ENCODE peak calls at places on chromosome 2, in six cellular contexts. One of them, this sample, is unnamed.

GRCh38 chr2:71409611-71410010 is 43.8 kb upstream of the DYSF start:
- DNase-seq in activated CD8-positive, alpha-beta T cell treated with anti-CD3 and anti-CD28 coated beads, Interleukin-2, amount 10 ng/mL, durations not matched to agents 7 days and 5 days: no peak
- DNase-seq in GDM1: no peak
- DNase-seq in NCI-H1417: no peak
- DNase-seq in iPS-NIHi11: no peak
- DNase-seq in cerebellar nuclear complex: no peak
- DNase-seq in this sample: no peak

GRCh38 chr2:111052621-111053020 is 68.1 kb upstream of the BCL2L11 start:
- DNase-seq in activated CD8-positive, alpha-beta T cell treated with anti-CD3 and anti-CD28 coated beads, Interleukin-2, amount 10 ng/mL, durations not matched to agents 7 days and 5 days: no peak
- DNase-seq in GDM1: no peak
- DNase-seq in NCI-H1417: no peak
- DNase-seq in iPS-NIHi11: no peak
- DNase-seq in cerebellar nuclear complex: no peak
- DNase-seq in this sample: no peak

GRCh38 chr2:235553696-235554100 is 59.9 kb downstream of the AGAP1 start:
- DNase-seq in activated CD8-positive, alpha-beta T cell treated with anti-CD3 and anti-CD28 coated beads, Interleukin-2, amount 10 ng/mL, durations not matched to agents 7 days and 5 days: no peak
- DNase-seq in GDM1: no peak
- DNase-seq in NCI-H1417: no peak
- DNase-seq in iPS-NIHi11: peak
- DNase-seq in cerebellar nuclear complex: no peak
- DNase-seq in this sample: no peak

GRCh38 chr2:187429989-187430388 is 18.1 kb downstream of the CALCRL start:
- DNase-seq in activated CD8-positive, alpha-beta T cell treated with anti-CD3 and anti-CD28 coated beads, Interleukin-2, amount 10 ng/mL, durations not matched to agents 7 days and 5 days: no peak
- DNase-seq in GDM1: no peak
- DNase-seq in NCI-H1417: no peak
- DNase-seq in iPS-NIHi11: no peak
- DNase-seq in cerebellar nuclear complex: no peak
- DNase-seq in this sample: peak

GRCh38 chr2:230358305-230358704 is 31.3 kb downstream of the SP140L start:
- DNase-seq in activated CD8-positive, alpha-beta T cell treated with anti-CD3 and anti-CD28 coated beads, Interleukin-2, amount 10 ng/mL, durations not matched to agents 7 days and 5 days: no peak
- DNase-seq in GDM1: no peak
- DNase-seq in NCI-H1417: no peak
- DNase-seq in iPS-NIHi11: no peak
- DNase-seq in cerebellar nuclear complex: no peak
- DNase-seq in this sample: peak

GRCh38 chr2:102618452-102619413 is 620 bp upstream of the SLC9A2 start:
- DNase-seq in activated CD8-positive, alpha-beta T cell treated with anti-CD3 and anti-CD28 coated beads, Interleukin-2, amount 10 ng/mL, durations not matched to agents 7 days and 5 days: no peak
- DNase-seq in GDM1: no peak
- DNase-seq in NCI-H1417: peak
- DNase-seq in iPS-NIHi11: no peak
- DNase-seq in cerebellar nuclear complex: no peak
- DNase-seq in this sample: no peak

GRCh38 chr2:56191617-56192016 is 7.8 kb downstream of the CCDC85A start:
- DNase-seq in activated CD8-positive, alpha-beta T cell treated with anti-CD3 and anti-CD28 coated beads, Interleukin-2, amount 10 ng/mL, durations not matched to agents 7 days and 5 days: no peak
- DNase-seq in GDM1: no peak
- DNase-seq in NCI-H1417: peak
- DNase-seq in iPS-NIHi11: peak
- DNase-seq in cerebellar nuclear complex: no peak
- DNase-seq in this sample: peak

GRCh38 chr2:105244443-105244842 is 2.9 kb downstream of the GPR45 start:
- DNase-seq in activated CD8-positive, alpha-beta T cell treated with anti-CD3 and anti-CD28 coated beads, Interleukin-2, amount 10 ng/mL, durations not matched to agents 7 days and 5 days: no peak
- DNase-seq in GDM1: no peak
- DNase-seq in NCI-H1417: no peak
- DNase-seq in iPS-NIHi11: no peak
- DNase-seq in cerebellar nuclear complex: no peak
- DNase-seq in this sample: no peak

GRCh38 chr2:158325782-158326335 is 130.7 kb downstream of the CCDC148 start:
- DNase-seq in activated CD8-positive, alpha-beta T cell treated with anti-CD3 and anti-CD28 coated beads, Interleukin-2, amount 10 ng/mL, durations not matched to agents 7 days and 5 days: no peak
- DNase-seq in GDM1: no peak
- DNase-seq in NCI-H1417: no peak
- DNase-seq in iPS-NIHi11: no peak
- DNase-seq in cerebellar nuclear complex: no peak
- DNase-seq in this sample: no peak

GRCh38 chr2:207163053-207163814 is 2.5 kb downstream of the KLF7 start:
- DNase-seq in activated CD8-positive, alpha-beta T cell treated with anti-CD3 and anti-CD28 coated beads, Interleukin-2, amount 10 ng/mL, durations not matched to agents 7 days and 5 days: no peak
- DNase-seq in GDM1: no peak
- DNase-seq in NCI-H1417: peak
- DNase-seq in iPS-NIHi11: no peak
- DNase-seq in cerebellar nuclear complex: no peak
- DNase-seq in this sample: peak

GRCh38 chr2:42918041-42918440 is 125.7 kb upstream of the HAAO start:
- DNase-seq in activated CD8-positive, alpha-beta T cell treated with anti-CD3 and anti-CD28 coated beads, Interleukin-2, amount 10 ng/mL, durations not matched to agents 7 days and 5 days: no peak
- DNase-seq in GDM1: no peak
- DNase-seq in NCI-H1417: no peak
- DNase-seq in iPS-NIHi11: no peak
- DNase-seq in cerebellar nuclear complex: no peak
- DNase-seq in this sample: no peak

GRCh38 chr2:18484625-18485024 is 75.8 kb downstream of the RDH14 start:
- DNase-seq in activated CD8-positive, alpha-beta T cell treated with anti-CD3 and anti-CD28 coated beads, Interleukin-2, amount 10 ng/mL, durations not matched to agents 7 days and 5 days: no peak
- DNase-seq in GDM1: no peak
- DNase-seq in NCI-H1417: no peak
- DNase-seq in iPS-NIHi11: no peak
- DNase-seq in cerebellar nuclear complex: no peak
- DNase-seq in this sample: no peak

GRCh38 chr2:74383254-74383653 is 3.1 kb upstream of the DCTN1 start:
- DNase-seq in activated CD8-positive, alpha-beta T cell treated with anti-CD3 and anti-CD28 coated beads, Interleukin-2, amount 10 ng/mL, durations not matched to agents 7 days and 5 days: no peak
- DNase-seq in GDM1: no peak
- DNase-seq in NCI-H1417: no peak
- DNase-seq in iPS-NIHi11: no peak
- DNase-seq in cerebellar nuclear complex: no peak
- DNase-seq in this sample: no peak

GRCh38 chr2:144705328-144706245 is 185.7 kb upstream of the ZEB2 start:
- DNase-seq in activated CD8-positive, alpha-beta T cell treated with anti-CD3 and anti-CD28 coated beads, Interleukin-2, amount 10 ng/mL, durations not matched to agents 7 days and 5 days: no peak
- DNase-seq in GDM1: no peak
- DNase-seq in NCI-H1417: no peak
- DNase-seq in iPS-NIHi11: no peak
- DNase-seq in cerebellar nuclear complex: no peak
- DNase-seq in this sample: no peak

GRCh38 chr2:224689539-224689938 is 26.6 kb downstream of the CCDC195 start:
- DNase-seq in activated CD8-positive, alpha-beta T cell treated with anti-CD3 and anti-CD28 coated beads, Interleukin-2, amount 10 ng/mL, durations not matched to agents 7 days and 5 days: no peak
- DNase-seq in GDM1: no peak
- DNase-seq in NCI-H1417: peak
- DNase-seq in iPS-NIHi11: no peak
- DNase-seq in cerebellar nuclear complex: no peak
- DNase-seq in this sample: no peak

GRCh38 chr2:227545990-227546389 is 52.7 kb upstream of the SCYGR2 start:
- DNase-seq in activated CD8-positive, alpha-beta T cell treated with anti-CD3 and anti-CD28 coated beads, Interleukin-2, amount 10 ng/mL, durations not matched to agents 7 days and 5 days: peak
- DNase-seq in GDM1: no peak
- DNase-seq in NCI-H1417: no peak
- DNase-seq in iPS-NIHi11: no peak
- DNase-seq in cerebellar nuclear complex: no peak
- DNase-seq in this sample: no peak

GRCh38 chr2:71631411-71631931 is 178.1 kb downstream of the DYSF start:
- DNase-seq in activated CD8-positive, alpha-beta T cell treated with anti-CD3 and anti-CD28 coated beads, Interleukin-2, amount 10 ng/mL, durations not matched to agents 7 days and 5 days: no peak
- DNase-seq in GDM1: no peak
- DNase-seq in NCI-H1417: no peak
- DNase-seq in iPS-NIHi11: no peak
- DNase-seq in cerebellar nuclear complex: no peak
- DNase-seq in this sample: no peak

GRCh38 chr2:29443086-29443485 is 327.9 kb downstream of the CLIP4 start:
- DNase-seq in activated CD8-positive, alpha-beta T cell treated with anti-CD3 and anti-CD28 coated beads, Interleukin-2, amount 10 ng/mL, durations not matched to agents 7 days and 5 days: no peak
- DNase-seq in GDM1: no peak
- DNase-seq in NCI-H1417: peak
- DNase-seq in iPS-NIHi11: no peak
- DNase-seq in cerebellar nuclear complex: no peak
- DNase-seq in this sample: no peak

GRCh38 chr2:86414996-86415395 is 26.2 kb upstream of the KDM3A start:
- DNase-seq in activated CD8-positive, alpha-beta T cell treated with anti-CD3 and anti-CD28 coated beads, Interleukin-2, amount 10 ng/mL, durations not matched to agents 7 days and 5 days: no peak
- DNase-seq in GDM1: no peak
- DNase-seq in NCI-H1417: peak
- DNase-seq in iPS-NIHi11: no peak
- DNase-seq in cerebellar nuclear complex: no peak
- DNase-seq in this sample: no peak

GRCh38 chr2:218221015-218221414 is 4.0 kb downstream of the ARPC2 start:
- DNase-seq in activated CD8-positive, alpha-beta T cell treated with anti-CD3 and anti-CD28 coated beads, Interleukin-2, amount 10 ng/mL, durations not matched to agents 7 days and 5 days: peak
- DNase-seq in GDM1: no peak
- DNase-seq in NCI-H1417: no peak
- DNase-seq in iPS-NIHi11: no peak
- DNase-seq in cerebellar nuclear complex: no peak
- DNase-seq in this sample: no peak

GRCh38 chr2:238331916-238332315 is 11.6 kb downstream of the TRAF3IP1 start:
- DNase-seq in activated CD8-positive, alpha-beta T cell treated with anti-CD3 and anti-CD28 coated beads, Interleukin-2, amount 10 ng/mL, durations not matched to agents 7 days and 5 days: no peak
- DNase-seq in GDM1: no peak
- DNase-seq in NCI-H1417: no peak
- DNase-seq in iPS-NIHi11: no peak
- DNase-seq in cerebellar nuclear complex: no peak
- DNase-seq in this sample: no peak

GRCh38 chr2:219739866-219740440 is 112.5 kb downstream of the SLC4A3 start:
- DNase-seq in activated CD8-positive, alpha-beta T cell treated with anti-CD3 and anti-CD28 coated beads, Interleukin-2, amount 10 ng/mL, durations not matched to agents 7 days and 5 days: no peak
- DNase-seq in GDM1: no peak
- DNase-seq in NCI-H1417: no peak
- DNase-seq in iPS-NIHi11: no peak
- DNase-seq in cerebellar nuclear complex: no peak
- DNase-seq in this sample: no peak

GRCh38 chr2:226215902-226216503 is 583.6 kb downstream of the IRS1 start:
- DNase-seq in activated CD8-positive, alpha-beta T cell treated with anti-CD3 and anti-CD28 coated beads, Interleukin-2, amount 10 ng/mL, durations not matched to agents 7 days and 5 days: peak
- DNase-seq in GDM1: peak
- DNase-seq in NCI-H1417: peak
- DNase-seq in iPS-NIHi11: peak
- DNase-seq in cerebellar nuclear complex: no peak
- DNase-seq in this sample: no peak

GRCh38 chr2:215328066-215328465 is 16.2 kb downstream of the ATIC start:
- DNase-seq in activated CD8-positive, alpha-beta T cell treated with anti-CD3 and anti-CD28 coated beads, Interleukin-2, amount 10 ng/mL, durations not matched to agents 7 days and 5 days: no peak
- DNase-seq in GDM1: no peak
- DNase-seq in NCI-H1417: no peak
- DNase-seq in iPS-NIHi11: no peak
- DNase-seq in cerebellar nuclear complex: no peak
- DNase-seq in this sample: no peak

GRCh38 chr2:70994055-70994444 is 623 bp downstream of the TEX261 start:
- DNase-seq in activated CD8-positive, alpha-beta T cell treated with anti-CD3 and anti-CD28 coated beads, Interleukin-2, amount 10 ng/mL, durations not matched to agents 7 days and 5 days: peak
- DNase-seq in GDM1: no peak
- DNase-seq in NCI-H1417: no peak
- DNase-seq in iPS-NIHi11: no peak
- DNase-seq in cerebellar nuclear complex: no peak
- DNase-seq in this sample: no peak

GRCh38 chr2:73705091-73705490 is 32.1 kb downstream of the TPRKB start:
- DNase-seq in activated CD8-positive, alpha-beta T cell treated with anti-CD3 and anti-CD28 coated beads, Interleukin-2, amount 10 ng/mL, durations not matched to agents 7 days and 5 days: no peak
- DNase-seq in GDM1: no peak
- DNase-seq in NCI-H1417: no peak
- DNase-seq in iPS-NIHi11: no peak
- DNase-seq in cerebellar nuclear complex: no peak
- DNase-seq in this sample: no peak

GRCh38 chr2:236578411-236578846 is 8.8 kb downstream of the ACKR3 start:
- DNase-seq in activated CD8-positive, alpha-beta T cell treated with anti-CD3 and anti-CD28 coated beads, Interleukin-2, amount 10 ng/mL, durations not matched to agents 7 days and 5 days: no peak
- DNase-seq in GDM1: no peak
- DNase-seq in NCI-H1417: no peak
- DNase-seq in iPS-NIHi11: no peak
- DNase-seq in cerebellar nuclear complex: no peak
- DNase-seq in this sample: no peak

GRCh38 chr2:127545796-127546195 is 10.3 kb downstream of the MYO7B start:
- DNase-seq in activated CD8-positive, alpha-beta T cell treated with anti-CD3 and anti-CD28 coated beads, Interleukin-2, amount 10 ng/mL, durations not matched to agents 7 days and 5 days: no peak
- DNase-seq in GDM1: no peak
- DNase-seq in NCI-H1417: no peak
- DNase-seq in iPS-NIHi11: no peak
- DNase-seq in cerebellar nuclear complex: no peak
- DNase-seq in this sample: no peak

GRCh38 chr2:47295133-47295980 is 107.6 kb upstream of the MSH2 start:
- DNase-seq in activated CD8-positive, alpha-beta T cell treated with anti-CD3 and anti-CD28 coated beads, Interleukin-2, amount 10 ng/mL, durations not matched to agents 7 days and 5 days: no peak
- DNase-seq in GDM1: no peak
- DNase-seq in NCI-H1417: no peak
- DNase-seq in iPS-NIHi11: no peak
- DNase-seq in cerebellar nuclear complex: no peak
- DNase-seq in this sample: no peak

This sample was measured in non-pigmented ciliary epithelial cell.